ENCODE peak calls at places on chromosome 20, in eight cellular contexts. R is GM03348; E is activated T-cell treated with anti-CD3 and anti-CD28 coated beads for 1 hour; K is GM04504; D is naive thymus-derived CD4-positive, alpha-beta T cell; M is brain microvascular endothelial cell; Z is stimulated activated CD4-positive, alpha-beta T cell treated with anti-CD3 and anti-CD28 coated beads, Interleukin-4, amount 100 ng/mL, for 48 hours; O is GM10248. J is an unnamed sample.
A peak's percentile ranks its signal among the peaks of the same experiment; 100 is the strongest.

GRCh38 chr20:8854566-8854965 is 214.3 kb upstream of the PLCB4 start:
- DNase-seq in E (no peak), O (no peak), Z (no peak), K (peak; percentile 59), D (no peak), R (peak; percentile 46), M (peak; percentile 58), J (no peak)

GRCh38 chr20:43993552-43993951 is 78.9 kb downstream of the TOX2 start:
- DNase-seq in M (no peak), O (no peak), K (no peak), D (no peak), R (no peak), E (no peak), Z (no peak), J (no peak)

GRCh38 chr20:4332466-4332865 is 317.1 kb upstream of the RNF24 start:
- DNase-seq in Z (no peak), R (no peak), K (no peak), D (no peak), E (no peak), M (no peak), O (no peak), J (no peak)

GRCh38 chr20:48635791-48636267 is 192.0 kb downstream of the PREX1 start:
- DNase-seq in K (no peak), E (peak; percentile 54), M (peak; percentile 53), O (peak; percentile 85), D (no peak), Z (peak; percentile 74), R (peak; percentile 90), J (peak; percentile 86)

GRCh38 chr20:57883761-57884160 is 173.9 kb upstream of the PMEPA1 start:
- DNase-seq in Z (no peak), K (no peak), M (no peak), O (no peak), E (no peak), D (no peak), R (no peak), J (no peak)

GRCh38 chr20:62066339-62066982 is 780 bp upstream of the TAF4 start:
- DNase-seq in Z (peak; percentile 38), D (peak; percentile 45), E (peak; percentile 26), O (peak; percentile 68), K (no peak), R (peak; percentile 29), M (no peak), J (peak; percentile 58)

GRCh38 chr20:16412896-16413295 is 160.4 kb downstream of the KIF16B start:
- DNase-seq in O (no peak), R (no peak), E (no peak), K (no peak), M (no peak), Z (no peak), D (no peak), J (no peak)

GRCh38 chr20:19628570-19629134 is 129.4 kb upstream of the RIN2 start:
- DNase-seq in M (peak; percentile 76), R (peak; percentile 69), D (no peak), Z (peak; percentile 24), E (no peak), O (peak; percentile 69), K (peak; percentile 38), J (peak; percentile 31)

GRCh38 chr20:24465730-24466129 is 3.7 kb upstream of the SYNDIG1 start:
- DNase-seq in O (no peak), M (no peak), Z (no peak), R (peak; percentile 23), E (no peak), K (peak; percentile 6), D (no peak), J (no peak)

GRCh38 chr20:54688476-54688875 is 213.1 kb downstream of the DOK5 start:
- DNase-seq in E (no peak), D (no peak), O (no peak), M (no peak), Z (no peak), K (no peak), R (no peak), J (no peak)

GRCh38 chr20:42844751-42845150 is 345.0 kb downstream of the PTPRT start:
- DNase-seq in O (no peak), E (no peak), R (no peak), D (no peak), Z (no peak), M (no peak), K (no peak), J (no peak)

GRCh38 chr20:8903655-8904605 is 165.0 kb upstream of the PLCB4 start:
- DNase-seq in K (no peak), E (no peak), Z (no peak), R (no peak), D (no peak), M (no peak), O (no peak), J (no peak)

GRCh38 chr20:37907677-37908397 is 4.9 kb downstream of the VSTM2L start:
- DNase-seq in D (no peak), M (peak; percentile 83), O (no peak), K (peak; percentile 65), R (peak; percentile 92), Z (no peak), E (no peak), J (no peak)

GRCh38 chr20:57448764-57449354 is 57.7 kb downstream of the RBM38 start:
- DNase-seq in E (no peak), Z (no peak), M (no peak), R (no peak), O (no peak), K (no peak), D (no peak), J (no peak)

GRCh38 chr20:38168791-38169589 is 3.9 kb upstream of the TGM2 start:
- DNase-seq in E (no peak), R (no peak), K (no peak), Z (no peak), O (no peak), D (no peak), M (no peak), J (no peak)

GRCh38 chr20:23340524-23340923 is 10.1 kb upstream of the NXT1 start:
- DNase-seq in O (peak; percentile 53), E (no peak), R (peak; percentile 76), K (no peak), M (peak; percentile 73), Z (no peak), D (no peak), J (peak; percentile 44)

GRCh38 chr20:18632196-18632789 is 44.4 kb downstream of the DTD1 start:
- DNase-seq in M (peak; percentile 60), R (peak; percentile 84), O (peak; percentile 62), Z (peak; percentile 20), K (no peak), D (peak; percentile 1), E (peak; percentile 38), J (peak; percentile 42)

GRCh38 chr20:951384-952169 is 35.4 kb upstream of the ANGPT4 start:
- DNase-seq in D (no peak), M (no peak), R (no peak), Z (no peak), K (no peak), E (no peak), O (no peak), J (no peak)

GRCh38 chr20:52859156-52859887 is 112.8 kb upstream of the TSHZ2 start:
- DNase-seq in O (no peak), K (no peak), Z (no peak), R (peak; percentile 63), M (no peak), E (no peak), D (no peak), J (no peak)

GRCh38 chr20:64063389-64064144 is 569 bp downstream of the TCEA2 start:
- DNase-seq in E (no peak), M (no peak), Z (no peak), D (no peak), O (peak; percentile 52), R (peak; percentile 68), K (no peak), J (no peak)

GRCh38 chr20:10356628-10357027 is 77.4 kb downstream of the MKKS start:
- DNase-seq in O (no peak), E (no peak), R (no peak), M (no peak), K (no peak), Z (no peak), D (no peak), J (no peak)

GRCh38 chr20:52105573-52106422 is 85.8 kb downstream of the ZFP64 start:
- DNase-seq in E (no peak), Z (peak; percentile 29), O (no peak), R (no peak), K (no peak), M (peak; percentile 14), D (no peak), J (no peak)

GRCh38 chr20:33882481-33882880 is 71.3 kb downstream of the CHMP4B start:
- DNase-seq in M (no peak), D (no peak), Z (no peak), O (no peak), R (no peak), K (no peak), E (no peak), J (no peak)

GRCh38 chr20:5822569-5822968 is 72.4 kb downstream of the SHLD1 start:
- DNase-seq in E (no peak), D (no peak), R (no peak), M (no peak), K (no peak), Z (no peak), O (peak; percentile 26), J (no peak)

GRCh38 chr20:62696999-62697398 is 11.6 kb upstream of the NTSR1 start:
- DNase-seq in O (no peak), R (no peak), K (no peak), E (no peak), D (no peak), Z (no peak), M (no peak), J (no peak)

GRCh38 chr20:21520702-21521595 is 7.1 kb upstream of the NKX2-2 start:
- DNase-seq in D (no peak), Z (no peak), K (no peak), M (no peak), O (peak; percentile 18), R (no peak), E (no peak), J (no peak)

GRCh38 chr20:5557123-5557522 is 193.1 kb upstream of the SHLD1 start:
- DNase-seq in M (peak; percentile 65), R (peak; percentile 54), Z (peak; percentile 28), E (peak; percentile 21), K (no peak), D (peak; percentile 30), O (peak; percentile 50), J (peak; percentile 17)

GRCh38 chr20:21202284-21202683 is 76.4 kb downstream of the KIZ start:
- DNase-seq in K (peak; percentile 16), D (no peak), M (peak; percentile 7), E (no peak), O (no peak), Z (no peak), R (no peak), J (no peak)

GRCh38 chr20:50625986-50626677 is 65.2 kb downstream of the RIPOR3 start:
- DNase-seq in O (no peak), E (no peak), D (no peak), K (no peak), M (peak; percentile 34), Z (peak; percentile 17), R (peak; percentile 86), J (no peak)

GRCh38 chr20:62356948-62357667 is 10.0 kb downstream of the LAMA5 start:
- DNase-seq in K (peak; percentile 31), D (no peak), E (no peak), R (peak; percentile 75), M (peak; percentile 64), O (no peak), Z (no peak), J (no peak)

GRCh38 chr20:18645196-18645745 is 57.4 kb downstream of the DTD1 start:
- DNase-seq in K (no peak), R (no peak), Z (no peak), D (no peak), O (no peak), E (no peak), M (no peak), J (no peak)